ENCODE peak calls at places on chromosomes 12 and 14, in four cellular contexts. One of them, this sample, is unnamed.

GRCh38 chr14:56752428-56752827 is 57.9 kb downstream of the OTX2 start:
- DNase-seq in SW480: no peak
- DNase-seq in anterior cingulate cortex: no peak
- DNase-seq in GM04504: no peak
- DNase-seq in this sample: no peak

GRCh38 chr14:60093606-60094005 is 1.9 kb downstream of the PCNX4 start:
- DNase-seq in SW480: no peak
- DNase-seq in anterior cingulate cortex: no peak
- DNase-seq in GM04504: no peak
- DNase-seq in this sample: no peak

GRCh38 chr14:83253870-83254269 is 1720.2 kb upstream of the SEL1L start:
- DNase-seq in SW480: no peak
- DNase-seq in anterior cingulate cortex: no peak
- DNase-seq in GM04504: no peak
- DNase-seq in this sample: no peak

GRCh38 chr14:99077076-99077843 is 194.7 kb downstream of the BCL11B start:
- DNase-seq in SW480: peak
- DNase-seq in anterior cingulate cortex: no peak
- DNase-seq in GM04504: no peak
- DNase-seq in this sample: no peak

GRCh38 chr14:22850944-22851790 is 14.8 kb downstream of the MMP14 start:
- DNase-seq in SW480: peak
- DNase-seq in anterior cingulate cortex: peak
- DNase-seq in GM04504: peak
- DNase-seq in this sample: no peak

GRCh38 chr14:65170768-65171251 is 68.5 kb upstream of the MAX start:
- DNase-seq in SW480: peak
- DNase-seq in anterior cingulate cortex: peak
- DNase-seq in GM04504: peak
- DNase-seq in this sample: no peak

GRCh38 chr12:57489157-57489641 is 1.3 kb downstream of the MARS1 start:
- DNase-seq in SW480: no peak
- DNase-seq in anterior cingulate cortex: no peak
- DNase-seq in GM04504: no peak
- DNase-seq in this sample: no peak

GRCh38 chr14:106318700-106319099 is 792.3 kb downstream of the TMEM121 start:
- DNase-seq in SW480: no peak
- DNase-seq in anterior cingulate cortex: no peak
- DNase-seq in GM04504: no peak
- DNase-seq in this sample: no peak

GRCh38 chr12:123912415-123913385 is 59.9 kb downstream of the CCDC92 start:
- DNase-seq in SW480: no peak
- DNase-seq in anterior cingulate cortex: no peak
- DNase-seq in GM04504: no peak
- DNase-seq in this sample: peak

GRCh38 chr14:87179936-87180335 is 813.0 kb downstream of the GALC start:
- DNase-seq in SW480: no peak
- DNase-seq in anterior cingulate cortex: no peak
- DNase-seq in GM04504: no peak
- DNase-seq in this sample: no peak

GRCh38 chr14:77212933-77213656 is 31.5 kb downstream of the TMEM63C start:
- DNase-seq in SW480: peak
- DNase-seq in anterior cingulate cortex: peak
- DNase-seq in GM04504: no peak
- DNase-seq in this sample: peak

GRCh38 chr14:105303949-105304348 is 3.1 kb upstream of the BRF1 start:
- DNase-seq in SW480: peak
- DNase-seq in anterior cingulate cortex: no peak
- DNase-seq in GM04504: no peak
- DNase-seq in this sample: no peak

GRCh38 chr12:99281277-99281676 is 366.3 kb upstream of the GARIN6 start:
- DNase-seq in SW480: no peak
- DNase-seq in anterior cingulate cortex: no peak
- DNase-seq in GM04504: no peak
- DNase-seq in this sample: no peak